ENCODE peak calls at places on chromosomes 7 and 10, in four cellular contexts. One of them, this sample, is unnamed.
A peak's percentile ranks its signal among the peaks of the same experiment; 100 is the strongest.

GRCh38 chr7:68314208-68314607 is 1284.1 kb upstream of the AUTS2 start:
- DNase-seq in mesenchymal stem cell: no peak
- DNase-seq in kidney: no peak
- DNase-seq in PC-3: no peak
- DNase-seq in this sample: no peak

GRCh38 chr7:117688126-117688525 is 185.1 kb downstream of the CTTNBP2 start:
- DNase-seq in mesenchymal stem cell: no peak
- DNase-seq in kidney: no peak
- DNase-seq in PC-3: no peak
- DNase-seq in this sample: no peak

GRCh38 chr7:26426096-26426495 is 134.4 kb downstream of the SNX10 start:
- DNase-seq in mesenchymal stem cell: no peak
- DNase-seq in kidney: no peak
- DNase-seq in PC-3: no peak
- DNase-seq in this sample: no peak

GRCh38 chr7:94848531-94848930 is 58.9 kb upstream of the PPP1R9A start:
- DNase-seq in mesenchymal stem cell: no peak
- DNase-seq in kidney: no peak
- DNase-seq in PC-3: peak; percentile 15
- DNase-seq in this sample: no peak

GRCh38 chr7:97752215-97752614 is 20.3 kb downstream of the TAC1 start:
- DNase-seq in mesenchymal stem cell: no peak
- DNase-seq in kidney: no peak
- DNase-seq in PC-3: no peak
- DNase-seq in this sample: no peak

GRCh38 chr7:29162577-29162976 is 16.2 kb upstream of the CPVL start:
- DNase-seq in mesenchymal stem cell: no peak
- DNase-seq in kidney: no peak
- DNase-seq in PC-3: no peak
- DNase-seq in this sample: no peak

GRCh38 chr10:73060738-73061635 is 35.7 kb downstream of the P4HA1 start:
- DNase-seq in mesenchymal stem cell: peak; percentile 35
- DNase-seq in kidney: no peak
- DNase-seq in PC-3: peak; percentile 98
- DNase-seq in this sample: peak; percentile 8

GRCh38 chr7:157429680-157430224 is 92.9 kb downstream of the DNAJB6 start:
- DNase-seq in mesenchymal stem cell: no peak
- DNase-seq in kidney: peak; percentile 32
- DNase-seq in PC-3: no peak
- DNase-seq in this sample: no peak

GRCh38 chr7:100867040-100867795 is at the start of gene TRIP6:
- DNase-seq in mesenchymal stem cell: peak; percentile 92
- DNase-seq in kidney: peak; percentile 97
- DNase-seq in PC-3: peak; percentile 74
- DNase-seq in this sample: peak; percentile 93

GRCh38 chr10:131111474-131112080 is 199.9 kb downstream of the TCERG1L start:
- DNase-seq in mesenchymal stem cell: no peak
- DNase-seq in kidney: peak; percentile 62
- DNase-seq in PC-3: no peak
- DNase-seq in this sample: no peak

GRCh38 chr7:65832281-65832680 is 40.6 kb upstream of the VKORC1L1 start:
- DNase-seq in mesenchymal stem cell: peak; percentile 36
- DNase-seq in kidney: no peak
- DNase-seq in PC-3: peak; percentile 16
- DNase-seq in this sample: peak; percentile 59

GRCh38 chr7:157964521-157964920 is 623.1 kb downstream of the PTPRN2 start:
- DNase-seq in mesenchymal stem cell: no peak
- DNase-seq in kidney: peak; percentile 27
- DNase-seq in PC-3: no peak
- DNase-seq in this sample: no peak

GRCh38 chr7:4805110-4805978 is 29.9 kb downstream of the AP5Z1 start:
- DNase-seq in mesenchymal stem cell: no peak
- DNase-seq in kidney: no peak
- DNase-seq in PC-3: no peak
- DNase-seq in this sample: no peak

GRCh38 chr10:103852189-103852711 is 3.1 kb downstream of the SH3PXD2A start:
- DNase-seq in mesenchymal stem cell: peak; percentile 97
- DNase-seq in kidney: no peak
- DNase-seq in PC-3: no peak
- DNase-seq in this sample: peak; percentile 52

GRCh38 chr7:134676743-134677142 is 30.1 kb downstream of the BPGM start:
- DNase-seq in mesenchymal stem cell: peak; percentile 46
- DNase-seq in kidney: no peak
- DNase-seq in PC-3: no peak
- DNase-seq in this sample: no peak

GRCh38 chr7:26213821-26214515 is 12.4 kb downstream of the CBX3 start:
- DNase-seq in mesenchymal stem cell: no peak
- DNase-seq in kidney: no peak
- DNase-seq in PC-3: no peak
- DNase-seq in this sample: no peak

GRCh38 chr10:72334196-72334831 is 20.4 kb downstream of the DNAJB12 start:
- DNase-seq in mesenchymal stem cell: peak; percentile 91
- DNase-seq in kidney: peak; percentile 82
- DNase-seq in PC-3: no peak
- DNase-seq in this sample: peak; percentile 50

GRCh38 chr10:116772901-116773300 is 30.5 kb upstream of the HSPA12A start:
- DNase-seq in mesenchymal stem cell: no peak
- DNase-seq in kidney: no peak
- DNase-seq in PC-3: no peak
- DNase-seq in this sample: no peak
- H3K27ac ChIP-seq in mesenchymal stem cell: no peak overlapping the region
- H3K27ac ChIP-seq in kidney: no peak overlapping the region
- H3K27ac ChIP-seq in PC-3: no peak overlapping the region
- H3K27ac ChIP-seq in this sample: no peak overlapping the region

DNA sequence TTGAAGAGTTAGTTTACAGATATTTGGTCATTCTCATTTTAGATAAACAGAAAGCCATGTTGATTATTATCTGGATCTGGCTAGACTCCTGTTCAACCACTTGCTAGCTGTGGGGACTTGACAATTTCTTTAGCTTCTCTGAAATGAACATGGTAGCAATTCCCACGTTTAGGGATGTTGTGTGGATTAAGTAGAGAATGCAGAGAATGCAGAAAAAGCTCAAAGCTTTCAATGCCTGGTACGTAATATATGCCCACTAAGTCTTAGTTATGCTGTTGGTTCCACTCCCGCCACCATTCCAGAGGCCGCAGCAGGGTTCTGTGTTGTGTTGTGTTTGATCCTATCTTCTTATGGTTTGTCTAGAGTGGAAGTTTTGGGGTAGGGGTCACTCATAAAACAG is 39.2 kb upstream of the RPA3 start:
- DNase-seq in mesenchymal stem cell: no peak
- DNase-seq in kidney: no peak
- DNase-seq in PC-3: no peak
- DNase-seq in this sample: no peak
- H3K27ac ChIP-seq in mesenchymal stem cell: no peak overlapping the region
- H3K27ac ChIP-seq in kidney: no peak overlapping the region
- H3K27ac ChIP-seq in PC-3: no peak overlapping the region
- H3K27ac ChIP-seq in this sample: no peak overlapping the region

DNA sequence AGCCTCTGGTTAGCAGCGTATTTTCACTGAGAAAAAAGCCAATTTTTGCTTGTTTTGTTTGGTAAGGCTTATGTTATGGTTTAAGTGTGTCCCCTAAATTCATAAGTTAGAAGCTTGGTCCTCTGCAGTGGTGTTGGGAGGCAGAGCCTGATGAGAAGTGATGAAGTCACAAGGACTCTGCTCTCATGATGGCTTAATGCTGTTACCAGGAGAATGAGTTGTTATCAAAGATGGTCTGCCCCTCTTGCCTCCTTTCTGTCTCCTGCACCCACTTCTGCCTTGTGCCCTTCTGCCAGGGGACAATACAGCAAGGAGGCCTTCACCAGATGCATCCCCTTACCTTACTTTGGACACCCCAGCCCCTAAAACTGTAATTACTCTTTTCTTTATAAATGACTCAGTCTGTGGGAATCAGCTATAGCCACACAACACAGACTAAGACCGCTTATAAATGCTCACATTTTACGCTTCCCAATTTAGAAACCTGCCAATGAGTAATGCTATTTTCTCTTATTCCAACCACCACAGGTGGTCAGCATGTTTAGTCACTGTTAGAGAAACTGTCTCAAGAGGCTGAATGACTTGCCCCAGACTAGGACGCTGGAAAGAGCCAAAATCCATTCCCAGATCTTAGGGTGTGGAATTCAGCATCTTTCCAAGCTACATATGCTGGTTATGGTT is 6.1 kb upstream of the PKD1L1 start:
- DNase-seq in mesenchymal stem cell: peak; percentile 30
- DNase-seq in kidney: no peak
- DNase-seq in PC-3: no peak
- DNase-seq in this sample: peak; percentile 76
- H3K27ac ChIP-seq in mesenchymal stem cell: peak overlapping the region; percentile 3
- H3K27ac ChIP-seq in kidney: no peak overlapping the region
- H3K27ac ChIP-seq in PC-3: no peak overlapping the region
- H3K27ac ChIP-seq in this sample: no peak overlapping the region

DNA sequence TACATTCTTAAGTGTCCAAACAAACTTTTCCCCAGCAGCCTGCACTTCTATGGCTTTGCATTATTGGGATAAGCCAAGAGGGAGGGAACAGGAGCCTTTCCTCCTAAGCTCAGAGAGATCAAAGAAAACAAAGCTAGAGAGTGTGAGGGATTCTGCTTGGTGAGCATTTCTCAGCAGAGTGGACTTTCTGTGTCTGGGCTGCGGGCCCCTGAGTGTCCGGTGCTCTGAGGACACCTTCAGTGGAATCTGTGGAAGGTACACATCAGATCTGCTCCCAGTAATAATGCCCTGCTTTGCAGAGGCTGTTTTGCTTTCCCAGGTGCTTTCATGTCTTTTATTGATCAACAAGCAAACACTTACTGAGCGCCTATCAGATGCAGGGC is 50.2 kb downstream of the KCNMA1 start:
- DNase-seq in mesenchymal stem cell: no peak
- DNase-seq in kidney: no peak
- DNase-seq in PC-3: no peak
- DNase-seq in this sample: no peak
- H3K27ac ChIP-seq in mesenchymal stem cell: no peak overlapping the region
- H3K27ac ChIP-seq in kidney: no peak overlapping the region
- H3K27ac ChIP-seq in PC-3: peak overlapping the region; percentile 55
- H3K27ac ChIP-seq in this sample: peak overlapping the region; percentile 80

DNA sequence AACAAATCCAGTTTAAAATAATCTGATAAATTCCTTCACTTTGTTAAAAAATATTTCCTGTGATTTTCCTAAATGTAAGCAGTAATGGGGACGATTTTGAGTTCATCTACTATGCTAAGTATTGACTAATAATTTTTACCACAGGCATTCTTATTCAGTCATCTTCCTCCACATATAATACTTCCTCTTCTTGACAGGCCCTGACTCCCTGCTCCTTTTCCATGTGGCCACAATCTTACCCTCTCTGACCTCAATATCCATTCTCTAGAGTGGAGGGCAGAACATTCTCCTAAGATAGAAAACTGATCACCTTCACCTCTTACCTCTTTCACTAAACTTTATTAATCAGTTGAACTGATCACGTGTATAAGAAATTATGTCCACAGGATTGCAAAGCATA is 7.8 kb downstream of the DNAJC2 start:
- DNase-seq in mesenchymal stem cell: no peak
- DNase-seq in kidney: no peak
- DNase-seq in PC-3: no peak
- DNase-seq in this sample: no peak
- H3K27ac ChIP-seq in mesenchymal stem cell: no peak overlapping the region
- H3K27ac ChIP-seq in kidney: no peak overlapping the region
- H3K27ac ChIP-seq in PC-3: no peak overlapping the region
- H3K27ac ChIP-seq in this sample: no peak overlapping the region

GRCh38 chr7:81114682-81115081 is 195.8 kb upstream of the SEMA3C start:
- DNase-seq in mesenchymal stem cell: no peak
- DNase-seq in kidney: no peak
- DNase-seq in PC-3: no peak
- DNase-seq in this sample: no peak
- H3K27ac ChIP-seq in mesenchymal stem cell: no peak overlapping the region
- H3K27ac ChIP-seq in kidney: no peak overlapping the region
- H3K27ac ChIP-seq in PC-3: no peak overlapping the region
- H3K27ac ChIP-seq in this sample: no peak overlapping the region